ENCODE peak calls at places on chromosome 17, in ten cellular contexts. One of them, this sample, is unnamed.

GRCh38 chr17:1712271-1712670 is 2.1 kb upstream of the TLCD2 start:
- DNase-seq in K562: no peak
- DNase-seq in sigmoid colon: no peak
- DNase-seq in fibroblast of lung: no peak
- DNase-seq in CD8-positive, alpha-beta T cell: no peak
- DNase-seq in thoracic aorta: no peak
- DNase-seq in fibroblast of mammary gland: no peak
- DNase-seq in HCT116: no peak
- DNase-seq in choroid plexus epithelial cell: no peak
- DNase-seq in PC-9: no peak
- DNase-seq in this sample: no peak

GRCh38 chr17:7336240-7337175 is at the start of gene ACAP1:
- DNase-seq in K562: peak; percentile 68
- DNase-seq in sigmoid colon: no peak
- DNase-seq in fibroblast of lung: no peak
- DNase-seq in CD8-positive, alpha-beta T cell: peak; percentile 89
- DNase-seq in thoracic aorta: no peak
- DNase-seq in fibroblast of mammary gland: no peak
- DNase-seq in HCT116: no peak
- DNase-seq in choroid plexus epithelial cell: no peak
- DNase-seq in PC-9: no peak
- DNase-seq in this sample: no peak

GRCh38 chr17:19448341-19449268 is 37.6 kb downstream of the RNF112 start:
- DNase-seq in K562: no peak
- DNase-seq in sigmoid colon: peak; percentile 86
- DNase-seq in fibroblast of lung: peak; percentile 98
- DNase-seq in CD8-positive, alpha-beta T cell: no peak
- DNase-seq in thoracic aorta: peak; percentile 38
- DNase-seq in fibroblast of mammary gland: peak; percentile 99
- DNase-seq in HCT116: no peak
- DNase-seq in choroid plexus epithelial cell: peak; percentile 98
- DNase-seq in PC-9: peak; percentile 92
- DNase-seq in this sample: peak; percentile 99

GRCh38 chr17:7175363-7175733 is 3.8 kb downstream of the ASGR1 start:
- DNase-seq in K562: no peak
- DNase-seq in sigmoid colon: no peak
- DNase-seq in fibroblast of lung: no peak
- DNase-seq in CD8-positive, alpha-beta T cell: no peak
- DNase-seq in thoracic aorta: no peak
- DNase-seq in fibroblast of mammary gland: no peak
- DNase-seq in HCT116: no peak
- DNase-seq in choroid plexus epithelial cell: no peak
- DNase-seq in PC-9: no peak
- DNase-seq in this sample: no peak

GRCh38 chr17:73551756-73552155 is 92.5 kb downstream of the SDK2 start:
- DNase-seq in K562: no peak
- DNase-seq in sigmoid colon: no peak
- DNase-seq in fibroblast of lung: no peak
- DNase-seq in CD8-positive, alpha-beta T cell: no peak
- DNase-seq in thoracic aorta: no peak
- DNase-seq in fibroblast of mammary gland: no peak
- DNase-seq in HCT116: peak; percentile 7
- DNase-seq in choroid plexus epithelial cell: no peak
- DNase-seq in PC-9: no peak
- DNase-seq in this sample: no peak

GRCh38 chr17:66365204-66365524 is 62.8 kb downstream of the PRKCA start:
- DNase-seq in K562: peak; percentile 38
- DNase-seq in sigmoid colon: no peak
- DNase-seq in fibroblast of lung: peak; percentile 33
- DNase-seq in CD8-positive, alpha-beta T cell: no peak
- DNase-seq in thoracic aorta: no peak
- DNase-seq in fibroblast of mammary gland: no peak
- DNase-seq in HCT116: no peak
- DNase-seq in choroid plexus epithelial cell: no peak
- DNase-seq in PC-9: no peak
- DNase-seq in this sample: peak; percentile 49

GRCh38 chr17:27315322-27315721 is 21.4 kb downstream of the WSB1 start:
- DNase-seq in K562: peak; percentile 21
- DNase-seq in sigmoid colon: peak; percentile 97
- DNase-seq in fibroblast of lung: peak; percentile 96
- DNase-seq in CD8-positive, alpha-beta T cell: no peak
- DNase-seq in thoracic aorta: peak; percentile 84
- DNase-seq in fibroblast of mammary gland: peak; percentile 82
- DNase-seq in HCT116: no peak
- DNase-seq in choroid plexus epithelial cell: peak; percentile 94
- DNase-seq in PC-9: no peak
- DNase-seq in this sample: peak; percentile 88

GRCh38 chr17:8377422-8377821 is 918 bp upstream of the KRABD2 start:
- DNase-seq in K562: no peak
- DNase-seq in sigmoid colon: no peak
- DNase-seq in fibroblast of lung: no peak
- DNase-seq in CD8-positive, alpha-beta T cell: no peak
- DNase-seq in thoracic aorta: no peak
- DNase-seq in fibroblast of mammary gland: no peak
- DNase-seq in HCT116: no peak
- DNase-seq in choroid plexus epithelial cell: no peak
- DNase-seq in PC-9: no peak
- DNase-seq in this sample: no peak

GRCh38 chr17:74118504-74118903 is 85.0 kb upstream of the RPL38 start:
- DNase-seq in K562: no peak
- DNase-seq in sigmoid colon: peak; percentile 32
- DNase-seq in fibroblast of lung: no peak
- DNase-seq in CD8-positive, alpha-beta T cell: no peak
- DNase-seq in thoracic aorta: no peak
- DNase-seq in fibroblast of mammary gland: no peak
- DNase-seq in HCT116: no peak
- DNase-seq in choroid plexus epithelial cell: peak; percentile 11
- DNase-seq in PC-9: no peak
- DNase-seq in this sample: no peak

GRCh38 chr17:30344283-30345088 is 10.6 kb upstream of the TMIGD1 start:
- DNase-seq in K562: peak; percentile 59
- DNase-seq in sigmoid colon: no peak
- DNase-seq in fibroblast of lung: peak; percentile 55
- DNase-seq in CD8-positive, alpha-beta T cell: no peak
- DNase-seq in thoracic aorta: no peak
- DNase-seq in fibroblast of mammary gland: peak; percentile 80
- DNase-seq in HCT116: no peak
- DNase-seq in choroid plexus epithelial cell: peak; percentile 87
- DNase-seq in PC-9: peak; percentile 98
- DNase-seq in this sample: peak; percentile 75

GRCh38 chr17:21689604-21690003 is 2.7 kb upstream of the KCNJ18 start:
- DNase-seq in K562: no peak
- DNase-seq in sigmoid colon: peak; percentile 89
- DNase-seq in fibroblast of lung: peak; percentile 81
- DNase-seq in CD8-positive, alpha-beta T cell: no peak
- DNase-seq in thoracic aorta: peak; percentile 38
- DNase-seq in fibroblast of mammary gland: peak; percentile 95
- DNase-seq in HCT116: peak; percentile 15
- DNase-seq in choroid plexus epithelial cell: peak; percentile 77
- DNase-seq in PC-9: peak; percentile 84
- DNase-seq in this sample: peak; percentile 89

GRCh38 chr17:48241131-48241591 is 133.6 kb downstream of the SNX11 start:
- DNase-seq in K562: peak; percentile 91
- DNase-seq in sigmoid colon: peak; percentile 62
- DNase-seq in fibroblast of lung: peak; percentile 82
- DNase-seq in CD8-positive, alpha-beta T cell: no peak
- DNase-seq in thoracic aorta: no peak
- DNase-seq in fibroblast of mammary gland: peak; percentile 85
- DNase-seq in HCT116: peak; percentile 88
- DNase-seq in choroid plexus epithelial cell: peak; percentile 86
- DNase-seq in PC-9: peak; percentile 96
- DNase-seq in this sample: peak; percentile 75

GRCh38 chr17:39939588-39940419 is 12.3 kb downstream of the LRRC3C start:
- DNase-seq in K562: peak; percentile 60
- DNase-seq in sigmoid colon: no peak
- DNase-seq in fibroblast of lung: peak; percentile 95
- DNase-seq in CD8-positive, alpha-beta T cell: peak; percentile 25
- DNase-seq in thoracic aorta: no peak
- DNase-seq in fibroblast of mammary gland: peak; percentile 96
- DNase-seq in HCT116: no peak
- DNase-seq in choroid plexus epithelial cell: peak; percentile 94
- DNase-seq in PC-9: no peak
- DNase-seq in this sample: peak; percentile 90

GRCh38 chr17:58330997-58331814 is 2.6 kb upstream of the TSPOAP1 start:
- DNase-seq in K562: peak; percentile 92
- DNase-seq in sigmoid colon: no peak
- DNase-seq in fibroblast of lung: no peak
- DNase-seq in CD8-positive, alpha-beta T cell: peak; percentile 81
- DNase-seq in thoracic aorta: no peak
- DNase-seq in fibroblast of mammary gland: no peak
- DNase-seq in HCT116: no peak
- DNase-seq in choroid plexus epithelial cell: no peak
- DNase-seq in PC-9: no peak
- DNase-seq in this sample: no peak

GRCh38 chr17:28347261-28347891 is 10.0 kb downstream of the POLDIP2 start:
- DNase-seq in K562: no peak
- DNase-seq in sigmoid colon: no peak
- DNase-seq in fibroblast of lung: peak; percentile 97
- DNase-seq in CD8-positive, alpha-beta T cell: no peak
- DNase-seq in thoracic aorta: no peak
- DNase-seq in fibroblast of mammary gland: peak; percentile 89
- DNase-seq in HCT116: no peak
- DNase-seq in choroid plexus epithelial cell: peak; percentile 83
- DNase-seq in PC-9: peak; percentile 89
- DNase-seq in this sample: no peak

GRCh38 chr17:82915010-82915696 is 75.3 kb upstream of the ZNF750 start:
- DNase-seq in K562: no peak
- DNase-seq in sigmoid colon: no peak
- DNase-seq in fibroblast of lung: no peak
- DNase-seq in CD8-positive, alpha-beta T cell: no peak
- DNase-seq in thoracic aorta: no peak
- DNase-seq in fibroblast of mammary gland: no peak
- DNase-seq in HCT116: no peak
- DNase-seq in choroid plexus epithelial cell: no peak
- DNase-seq in PC-9: no peak
- DNase-seq in this sample: no peak

GRCh38 chr17:82912571-82913089 is 72.8 kb upstream of the ZNF750 start:
- DNase-seq in K562: no peak
- DNase-seq in sigmoid colon: no peak
- DNase-seq in fibroblast of lung: no peak
- DNase-seq in CD8-positive, alpha-beta T cell: no peak
- DNase-seq in thoracic aorta: no peak
- DNase-seq in fibroblast of mammary gland: peak; percentile 43
- DNase-seq in HCT116: no peak
- DNase-seq in choroid plexus epithelial cell: peak; percentile 9
- DNase-seq in PC-9: no peak
- DNase-seq in this sample: no peak

GRCh38 chr17:82911822-82912221 is 72.0 kb upstream of the ZNF750 start:
- DNase-seq in K562: peak; percentile 14
- DNase-seq in sigmoid colon: no peak
- DNase-seq in fibroblast of lung: no peak
- DNase-seq in CD8-positive, alpha-beta T cell: no peak
- DNase-seq in thoracic aorta: no peak
- DNase-seq in fibroblast of mammary gland: no peak
- DNase-seq in HCT116: no peak
- DNase-seq in choroid plexus epithelial cell: no peak
- DNase-seq in PC-9: no peak
- DNase-seq in this sample: no peak

GRCh38 chr17:82914375-82914774 is 74.6 kb upstream of the ZNF750 start:
- DNase-seq in K562: no peak
- DNase-seq in sigmoid colon: no peak
- DNase-seq in fibroblast of lung: no peak
- DNase-seq in CD8-positive, alpha-beta T cell: no peak
- DNase-seq in thoracic aorta: no peak
- DNase-seq in fibroblast of mammary gland: peak; percentile 33
- DNase-seq in HCT116: no peak
- DNase-seq in choroid plexus epithelial cell: no peak
- DNase-seq in PC-9: no peak
- DNase-seq in this sample: no peak

GRCh38 chr17:82913304-82914043 is 73.7 kb upstream of the ZNF750 start:
- DNase-seq in K562: peak; percentile 16
- DNase-seq in sigmoid colon: no peak
- DNase-seq in fibroblast of lung: no peak
- DNase-seq in CD8-positive, alpha-beta T cell: no peak
- DNase-seq in thoracic aorta: no peak
- DNase-seq in fibroblast of mammary gland: no peak
- DNase-seq in HCT116: no peak
- DNase-seq in choroid plexus epithelial cell: peak; percentile 17
- DNase-seq in PC-9: no peak
- DNase-seq in this sample: no peak
- TF ChIP-seq CTCF in K562: peak; percentile 35
- TF ChIP-seq CTCF in sigmoid colon: no peak
- TF ChIP-seq CTCF in fibroblast of lung: no peak
- TF ChIP-seq CTCF in CD8-positive, alpha-beta T cell: no peak
- TF ChIP-seq CTCF in thoracic aorta: no peak
- TF ChIP-seq CTCF in fibroblast of mammary gland: peak; percentile 12
- TF ChIP-seq CTCF in HCT116: peak; percentile 43
- TF ChIP-seq CTCF in choroid plexus epithelial cell: peak; percentile 42
- TF ChIP-seq CTCF in PC-9: peak; percentile 51
- TF ChIP-seq CTCF in this sample: peak; percentile 32

DNA sequence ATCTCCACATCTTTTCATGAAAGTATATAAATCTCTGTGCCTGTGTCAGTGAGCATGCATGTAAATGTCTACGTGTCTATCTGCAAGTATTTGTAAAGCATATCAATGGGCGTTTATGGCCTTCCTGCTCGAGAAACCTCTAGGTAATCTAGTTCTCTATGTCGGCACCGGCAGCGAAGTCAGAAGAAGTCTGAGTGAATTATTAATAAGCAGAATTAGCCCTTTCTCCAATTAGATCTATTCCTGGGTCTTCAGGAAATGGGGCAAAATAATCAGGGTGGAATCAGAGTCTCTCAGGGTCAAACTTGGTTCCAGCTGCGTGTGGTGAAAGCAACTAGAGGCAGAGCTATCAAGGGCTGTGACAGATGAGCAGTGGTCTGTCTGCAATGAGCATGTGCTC is at the start of gene C17orf78:
- DNase-seq in K562: no peak
- DNase-seq in sigmoid colon: no peak
- DNase-seq in fibroblast of lung: no peak
- DNase-seq in CD8-positive, alpha-beta T cell: no peak
- DNase-seq in thoracic aorta: no peak
- DNase-seq in fibroblast of mammary gland: no peak
- DNase-seq in HCT116: no peak
- DNase-seq in choroid plexus epithelial cell: no peak
- DNase-seq in PC-9: no peak
- DNase-seq in this sample: no peak
- H3K4me3 ChIP-seq in K562: no peak within 1 kb of the TSS
- H3K4me3 ChIP-seq in sigmoid colon: no peak within 1 kb of the TSS
- H3K4me3 ChIP-seq in fibroblast of lung: no peak within 1 kb of the TSS
- H3K4me3 ChIP-seq in CD8-positive, alpha-beta T cell: no peak within 1 kb of the TSS
- H3K4me3 ChIP-seq in thoracic aorta: no peak within 1 kb of the TSS
- H3K4me3 ChIP-seq in fibroblast of mammary gland: no peak within 1 kb of the TSS
- H3K4me3 ChIP-seq in HCT116: no peak within 1 kb of the TSS
- H3K4me3 ChIP-seq in choroid plexus epithelial cell: no peak within 1 kb of the TSS
- H3K4me3 ChIP-seq in PC-9: no peak within 1 kb of the TSS
- H3K4me3 ChIP-seq in this sample: no peak within 1 kb of the TSS

GRCh38 chr17:76940738-76941350 is 72.6 kb downstream of the MGAT5B start:
- DNase-seq in K562: no peak
- DNase-seq in sigmoid colon: no peak
- DNase-seq in fibroblast of lung: no peak
- DNase-seq in CD8-positive, alpha-beta T cell: no peak
- DNase-seq in thoracic aorta: no peak
- DNase-seq in fibroblast of mammary gland: no peak
- DNase-seq in HCT116: no peak
- DNase-seq in choroid plexus epithelial cell: peak; percentile 4
- DNase-seq in PC-9: no peak
- DNase-seq in this sample: no peak
- TF ChIP-seq CTCF in K562: peak; percentile 38
- TF ChIP-seq CTCF in sigmoid colon: no peak
- TF ChIP-seq CTCF in fibroblast of lung: no peak
- TF ChIP-seq CTCF in CD8-positive, alpha-beta T cell: no peak
- TF ChIP-seq CTCF in thoracic aorta: no peak
- TF ChIP-seq CTCF in fibroblast of mammary gland: no peak
- TF ChIP-seq CTCF in HCT116: peak; percentile 60
- TF ChIP-seq CTCF in choroid plexus epithelial cell: peak; percentile 42
- TF ChIP-seq CTCF in PC-9: peak; percentile 29
- TF ChIP-seq CTCF in this sample: no peak

GRCh38 chr17:13337864-13338371 is 263.8 kb downstream of the HS3ST3A1 start:
- DNase-seq in K562: peak; percentile 65
- DNase-seq in sigmoid colon: no peak
- DNase-seq in fibroblast of lung: peak; percentile 74
- DNase-seq in CD8-positive, alpha-beta T cell: no peak
- DNase-seq in thoracic aorta: no peak
- DNase-seq in fibroblast of mammary gland: peak; percentile 85
- DNase-seq in HCT116: peak; percentile 54
- DNase-seq in choroid plexus epithelial cell: peak; percentile 86
- DNase-seq in PC-9: no peak
- DNase-seq in this sample: peak; percentile 82
- H3K4me3 ChIP-seq in K562: peak overlapping the region; percentile 21
- H3K4me3 ChIP-seq in sigmoid colon: peak overlapping the region; percentile 18
- H3K4me3 ChIP-seq in fibroblast of lung: peak overlapping the region; percentile 45
- H3K4me3 ChIP-seq in CD8-positive, alpha-beta T cell: no peak overlapping the region
- H3K4me3 ChIP-seq in thoracic aorta: peak overlapping the region; percentile 51
- H3K4me3 ChIP-seq in fibroblast of mammary gland: peak overlapping the region; percentile 40
- H3K4me3 ChIP-seq in HCT116: peak overlapping the region; percentile 35
- H3K4me3 ChIP-seq in choroid plexus epithelial cell: peak overlapping the region; percentile 40
- H3K4me3 ChIP-seq in PC-9: no peak overlapping the region
- H3K4me3 ChIP-seq in this sample: peak overlapping the region; percentile 41